ENCODE peak calls at places on chromosome 9, in four cellular contexts. O is H9, W is esophagus squamous epithelium, K is erythroblast. Y is an unnamed sample.

GRCh38 chr9:81716409-81716808 is 27.1 kb upstream of the TLE1 start:
- DNase-seq in O (no peak), W (no peak), K (no peak), Y (no peak)

GRCh38 chr9:113614843-113615648 is 151.5 kb downstream of the RGS3 start:
- DNase-seq in O (peak), W (no peak), K (no peak), Y (no peak)

GRCh38 chr9:137195525-137196220 is 4.9 kb downstream of the TPRN start:
- DNase-seq in O (no peak), W (no peak), K (no peak), Y (no peak)

GRCh38 chr9:106326493-106326892 is 536.5 kb upstream of the ZNF462 start:
- DNase-seq in O (no peak), W (no peak), K (no peak), Y (no peak)

GRCh38 chr9:122197334-122197872 is 31.4 kb downstream of the LHX6 start:
- DNase-seq in O (no peak), W (no peak), K (no peak), Y (no peak)

GRCh38 chr9:70053864-70054263 is 10.2 kb downstream of the MAMDC2 start:
- DNase-seq in O (no peak), W (no peak), K (no peak), Y (no peak)

GRCh38 chr9:135692410-135692809 is 6.9 kb downstream of the SOHLH1 start:
- DNase-seq in O (no peak), W (no peak), K (no peak), Y (no peak)

GRCh38 chr9:106534800-106535199 is 328.2 kb upstream of the ZNF462 start:
- DNase-seq in O (no peak), W (no peak), K (no peak), Y (no peak)

GRCh38 chr9:135568026-135568425 is 6.5 kb downstream of the PAEP start:
- DNase-seq in O (no peak), W (no peak), K (no peak), Y (no peak)

GRCh38 chr9:92325991-92326500 is 293 bp downstream of the CENPP start:
- DNase-seq in O (no peak), W (no peak), K (peak), Y (peak)

GRCh38 chr9:135885100-135885853 is 22.1 kb downstream of the CAMSAP1 start:
- DNase-seq in O (no peak), W (no peak), K (no peak), Y (no peak)

GRCh38 chr9:128419061-128419925 is 1.4 kb upstream of the CERCAM start:
- DNase-seq in O (no peak), W (no peak), K (no peak), Y (no peak)

GRCh38 chr9:134346151-134346550 is 19.9 kb downstream of the RXRA start:
- DNase-seq in O (no peak), W (no peak), K (no peak), Y (no peak)

GRCh38 chr9:5971740-5972139 is 43.7 kb downstream of the RANBP6 start:
- DNase-seq in O (no peak), W (no peak), K (no peak), Y (no peak)

GRCh38 chr9:17750285-17750684 is 171.4 kb downstream of the SH3GL2 start:
- DNase-seq in O (no peak), W (no peak), K (no peak), Y (no peak)

GRCh38 chr9:101705135-101705661 is 33.2 kb downstream of the GRIN3A start:
- DNase-seq in O (peak), W (no peak), K (peak), Y (no peak)

GRCh38 chr9:79592736-79593493 is 21.1 kb downstream of the TLE4 start:
- DNase-seq in O (no peak), W (no peak), K (no peak), Y (peak)

GRCh38 chr9:106980551-106981101 is 117.7 kb downstream of the ZNF462 start:
- DNase-seq in O (no peak), W (no peak), K (no peak), Y (no peak)

GRCh38 chr9:88680041-88680440 is 145.1 kb downstream of the NXNL2 start:
- DNase-seq in O (no peak), W (no peak), K (no peak), Y (no peak)

GRCh38 chr9:121305269-121305994 is 37.5 kb downstream of the GSN start:
- DNase-seq in O (no peak), W (no peak), K (no peak), Y (no peak)